ENCODE peak calls at places on chromosome 12, in five cellular contexts. One of them, this sample, is unnamed.

GRCh38 chr12:14410841-14411569 is 45.5 kb downstream of the ATF7IP start:
- DNase-seq in lower leg skin: no peak
- DNase-seq in mucosa of descending colon: no peak
- DNase-seq in Peyer's patch: no peak
- DNase-seq in dorsolateral prefrontal cortex: no peak
- DNase-seq in this sample: no peak

GRCh38 chr12:132230381-132230780 is 86.1 kb downstream of the NOC4L start:
- DNase-seq in Peyer's patch: no peak
- DNase-seq in mucosa of descending colon: no peak
- DNase-seq in lower leg skin: no peak
- DNase-seq in dorsolateral prefrontal cortex: no peak
- DNase-seq in this sample: no peak

GRCh38 chr12:131448254-131448795 is 262.6 kb upstream of the SFSWAP start:
- DNase-seq in dorsolateral prefrontal cortex: no peak
- DNase-seq in Peyer's patch: no peak
- DNase-seq in mucosa of descending colon: no peak
- DNase-seq in lower leg skin: no peak
- DNase-seq in this sample: no peak

GRCh38 chr12:50488801-50489200 is 16.0 kb upstream of the DIP2B start:
- DNase-seq in dorsolateral prefrontal cortex: no peak
- DNase-seq in Peyer's patch: no peak
- DNase-seq in mucosa of descending colon: no peak
- DNase-seq in lower leg skin: no peak
- DNase-seq in this sample: no peak

GRCh38 chr12:116160196-116160595 is 117.3 kb downstream of the MED13L start:
- DNase-seq in mucosa of descending colon: no peak
- DNase-seq in Peyer's patch: no peak
- DNase-seq in dorsolateral prefrontal cortex: no peak
- DNase-seq in lower leg skin: no peak
- DNase-seq in this sample: no peak

GRCh38 chr12:51531982-51532497 is 59.0 kb upstream of the SCN8A start:
- DNase-seq in dorsolateral prefrontal cortex: peak; percentile 68
- DNase-seq in mucosa of descending colon: peak; percentile 79
- DNase-seq in lower leg skin: peak; percentile 66
- DNase-seq in Peyer's patch: peak; percentile 78
- DNase-seq in this sample: peak; percentile 60

GRCh38 chr12:115096673-115097349 is 412.8 kb upstream of the TBX3 start:
- DNase-seq in lower leg skin: no peak
- DNase-seq in mucosa of descending colon: no peak
- DNase-seq in Peyer's patch: no peak
- DNase-seq in dorsolateral prefrontal cortex: no peak
- DNase-seq in this sample: no peak

GRCh38 chr12:54017845-54018607 is 9.2 kb downstream of the HOXC8 start:
- DNase-seq in Peyer's patch: peak; percentile 80
- DNase-seq in lower leg skin: peak; percentile 90
- DNase-seq in mucosa of descending colon: peak; percentile 71
- DNase-seq in dorsolateral prefrontal cortex: peak; percentile 51
- DNase-seq in this sample: peak; percentile 73

GRCh38 chr12:481422-481821 is 21.7 kb downstream of the B4GALNT3 start:
- DNase-seq in Peyer's patch: no peak
- DNase-seq in lower leg skin: no peak
- DNase-seq in mucosa of descending colon: no peak
- DNase-seq in dorsolateral prefrontal cortex: no peak
- DNase-seq in this sample: no peak

GRCh38 chr12:89999699-90000505 is 291.3 kb upstream of the ATP2B1 start:
- DNase-seq in dorsolateral prefrontal cortex: no peak
- DNase-seq in mucosa of descending colon: no peak
- DNase-seq in Peyer's patch: no peak
- DNase-seq in lower leg skin: no peak
- DNase-seq in this sample: no peak

GRCh38 chr12:6952860-6953416 is 1.8 kb downstream of the PTPN6 start:
- DNase-seq in Peyer's patch: no peak
- DNase-seq in dorsolateral prefrontal cortex: no peak
- DNase-seq in mucosa of descending colon: no peak
- DNase-seq in lower leg skin: no peak
- DNase-seq in this sample: no peak

GRCh38 chr12:108442910-108443309 is 72.2 kb upstream of the FICD start:
- DNase-seq in lower leg skin: no peak
- DNase-seq in mucosa of descending colon: no peak
- DNase-seq in Peyer's patch: no peak
- DNase-seq in dorsolateral prefrontal cortex: no peak
- DNase-seq in this sample: no peak

GRCh38 chr12:106416273-106416672 is 58.7 kb downstream of the POLR3B start:
- DNase-seq in mucosa of descending colon: no peak
- DNase-seq in lower leg skin: no peak
- DNase-seq in dorsolateral prefrontal cortex: no peak
- DNase-seq in Peyer's patch: no peak
- DNase-seq in this sample: no peak

GRCh38 chr12:65355461-65355860 is 77.0 kb downstream of the MSRB3 start:
- DNase-seq in dorsolateral prefrontal cortex: no peak
- DNase-seq in mucosa of descending colon: no peak
- DNase-seq in Peyer's patch: no peak
- DNase-seq in lower leg skin: no peak
- DNase-seq in this sample: no peak

GRCh38 chr12:48764521-48764920 is 24.4 kb downstream of the ADCY6 start:
- DNase-seq in mucosa of descending colon: peak; percentile 57
- DNase-seq in lower leg skin: no peak
- DNase-seq in dorsolateral prefrontal cortex: no peak
- DNase-seq in Peyer's patch: no peak
- DNase-seq in this sample: no peak

GRCh38 chr12:19546611-19547162 is 107.4 kb downstream of the AEBP2 start:
- DNase-seq in Peyer's patch: no peak
- DNase-seq in mucosa of descending colon: no peak
- DNase-seq in lower leg skin: peak; percentile 38
- DNase-seq in dorsolateral prefrontal cortex: no peak
- DNase-seq in this sample: no peak

GRCh38 chr12:9787340-9787737 is 26.6 kb upstream of the CD69 start:
- DNase-seq in dorsolateral prefrontal cortex: no peak
- DNase-seq in mucosa of descending colon: no peak
- DNase-seq in Peyer's patch: no peak
- DNase-seq in lower leg skin: no peak
- DNase-seq in this sample: no peak

GRCh38 chr12:69570545-69571399 is 14.5 kb upstream of the CCT2 start:
- DNase-seq in lower leg skin: peak; percentile 56
- DNase-seq in Peyer's patch: peak; percentile 45
- DNase-seq in dorsolateral prefrontal cortex: peak; percentile 51
- DNase-seq in mucosa of descending colon: no peak
- DNase-seq in this sample: peak; percentile 22

GRCh38 chr12:69087986-69088385 is 151.4 kb upstream of the CPSF6 start:
- DNase-seq in lower leg skin: no peak
- DNase-seq in dorsolateral prefrontal cortex: no peak
- DNase-seq in mucosa of descending colon: no peak
- DNase-seq in Peyer's patch: no peak
- DNase-seq in this sample: no peak

GRCh38 chr12:94427520-94428381 is 31.9 kb downstream of the CEP83 start:
- DNase-seq in dorsolateral prefrontal cortex: no peak
- DNase-seq in mucosa of descending colon: no peak
- DNase-seq in lower leg skin: no peak
- DNase-seq in Peyer's patch: no peak
- DNase-seq in this sample: no peak

GRCh38 chr12:175250-175649 is 38.7 kb downstream of the SLC6A12 start:
- DNase-seq in Peyer's patch: no peak
- DNase-seq in mucosa of descending colon: no peak
- DNase-seq in lower leg skin: no peak
- DNase-seq in dorsolateral prefrontal cortex: peak; percentile 64
- DNase-seq in this sample: no peak

DNA sequence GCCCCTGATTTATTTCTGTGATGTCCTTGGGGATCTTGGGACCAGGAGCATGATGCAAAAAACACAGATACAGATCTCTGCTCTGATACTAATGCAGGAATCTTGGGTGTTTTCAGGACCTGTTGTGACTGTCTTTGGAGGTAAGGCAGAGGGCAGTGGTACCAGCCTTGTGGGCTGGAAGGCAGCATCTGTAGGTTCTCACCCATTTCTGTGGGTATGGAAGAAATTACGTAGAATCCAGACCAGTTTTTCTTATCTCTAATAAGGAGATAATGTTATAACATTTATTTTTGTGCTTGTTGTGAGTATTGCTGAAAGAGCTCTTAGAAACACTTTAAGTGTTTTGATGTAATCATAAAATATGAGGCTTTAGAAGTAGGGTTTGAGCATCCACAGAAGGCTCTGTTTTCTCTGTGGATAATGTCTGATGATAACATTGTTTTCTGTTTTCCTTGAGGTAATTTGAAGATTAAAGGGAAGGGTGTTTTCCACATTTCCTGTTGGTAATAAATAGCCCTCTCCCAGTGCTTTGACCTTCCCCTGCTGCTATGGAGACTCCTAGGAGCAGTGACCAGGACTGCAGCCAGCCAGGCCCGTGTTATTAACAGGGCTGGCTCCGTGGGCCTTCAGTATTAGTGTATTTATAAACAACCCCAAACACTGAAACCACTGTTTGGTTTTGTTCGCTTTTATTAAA is 9.4 kb upstream of the DCP1B start:
- DNase-seq in mucosa of descending colon: no peak
- DNase-seq in dorsolateral prefrontal cortex: no peak
- DNase-seq in Peyer's patch: no peak
- DNase-seq in lower leg skin: no peak
- DNase-seq in this sample: no peak
- TF ChIP-seq CTCF in mucosa of descending colon: no peak
- TF ChIP-seq CTCF in dorsolateral prefrontal cortex: no peak
- TF ChIP-seq CTCF in Peyer's patch: no peak
- TF ChIP-seq CTCF in lower leg skin: no peak
- TF ChIP-seq CTCF in this sample: no peak

GRCh38 chr12:124428792-124429281 is 133.9 kb downstream of the RFLNA start:
- DNase-seq in mucosa of descending colon: no peak
- DNase-seq in lower leg skin: no peak
- DNase-seq in Peyer's patch: no peak
- DNase-seq in dorsolateral prefrontal cortex: no peak
- DNase-seq in this sample: no peak
- TF ChIP-seq CTCF in mucosa of descending colon: no peak
- TF ChIP-seq CTCF in lower leg skin: no peak
- TF ChIP-seq CTCF in Peyer's patch: no peak
- TF ChIP-seq CTCF in dorsolateral prefrontal cortex: no peak
- TF ChIP-seq CTCF in this sample: no peak

DNA sequence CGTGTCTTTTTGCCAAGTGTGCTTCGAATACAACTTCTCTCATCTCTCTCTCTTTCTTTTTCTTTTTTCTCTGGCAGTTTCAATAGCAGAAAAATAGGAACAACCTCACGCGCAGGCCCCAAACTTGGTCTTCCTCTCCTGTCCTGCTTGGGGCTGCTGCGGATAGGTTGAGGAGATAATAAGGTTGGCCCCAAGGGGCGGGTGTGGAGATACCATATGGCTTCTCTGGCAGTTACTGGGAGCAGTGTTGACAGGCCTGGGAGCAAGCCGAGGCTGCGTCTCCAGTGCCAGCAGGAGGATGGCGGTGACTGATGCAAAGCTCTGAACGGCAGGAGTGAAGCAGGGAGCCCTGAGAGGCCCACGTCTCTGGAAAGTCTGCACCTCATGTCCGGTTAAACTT is 89.5 kb upstream of the MANSC4 start:
- DNase-seq in mucosa of descending colon: no peak
- DNase-seq in dorsolateral prefrontal cortex: peak; percentile 90
- DNase-seq in Peyer's patch: no peak
- DNase-seq in lower leg skin: no peak
- DNase-seq in this sample: no peak
- TF ChIP-seq CTCF in mucosa of descending colon: no peak
- TF ChIP-seq CTCF in dorsolateral prefrontal cortex: no peak
- TF ChIP-seq CTCF in Peyer's patch: no peak
- TF ChIP-seq CTCF in lower leg skin: no peak
- TF ChIP-seq CTCF in this sample: no peak

GRCh38 chr12:128827724-128828123 is 4.0 kb upstream of the SLC15A4 start:
- DNase-seq in mucosa of descending colon: no peak
- DNase-seq in dorsolateral prefrontal cortex: no peak
- DNase-seq in lower leg skin: no peak
- DNase-seq in Peyer's patch: no peak
- DNase-seq in this sample: no peak

GRCh38 chr12:128823216-128823915 is 392 bp downstream of the SLC15A4 start:
- DNase-seq in lower leg skin: no peak
- DNase-seq in dorsolateral prefrontal cortex: no peak
- DNase-seq in mucosa of descending colon: peak; percentile 75
- DNase-seq in Peyer's patch: peak; percentile 39
- DNase-seq in this sample: no peak

GRCh38 chr12:128825845-128826244 is 2.1 kb upstream of the SLC15A4 start:
- DNase-seq in mucosa of descending colon: no peak
- DNase-seq in Peyer's patch: no peak
- DNase-seq in dorsolateral prefrontal cortex: no peak
- DNase-seq in lower leg skin: no peak
- DNase-seq in this sample: no peak

GRCh38 chr12:128820723-128821432 is 2.9 kb downstream of the SLC15A4 start:
- DNase-seq in dorsolateral prefrontal cortex: no peak
- DNase-seq in lower leg skin: peak; percentile 38
- DNase-seq in mucosa of descending colon: peak; percentile 38
- DNase-seq in Peyer's patch: peak; percentile 88
- DNase-seq in this sample: no peak

DNA sequence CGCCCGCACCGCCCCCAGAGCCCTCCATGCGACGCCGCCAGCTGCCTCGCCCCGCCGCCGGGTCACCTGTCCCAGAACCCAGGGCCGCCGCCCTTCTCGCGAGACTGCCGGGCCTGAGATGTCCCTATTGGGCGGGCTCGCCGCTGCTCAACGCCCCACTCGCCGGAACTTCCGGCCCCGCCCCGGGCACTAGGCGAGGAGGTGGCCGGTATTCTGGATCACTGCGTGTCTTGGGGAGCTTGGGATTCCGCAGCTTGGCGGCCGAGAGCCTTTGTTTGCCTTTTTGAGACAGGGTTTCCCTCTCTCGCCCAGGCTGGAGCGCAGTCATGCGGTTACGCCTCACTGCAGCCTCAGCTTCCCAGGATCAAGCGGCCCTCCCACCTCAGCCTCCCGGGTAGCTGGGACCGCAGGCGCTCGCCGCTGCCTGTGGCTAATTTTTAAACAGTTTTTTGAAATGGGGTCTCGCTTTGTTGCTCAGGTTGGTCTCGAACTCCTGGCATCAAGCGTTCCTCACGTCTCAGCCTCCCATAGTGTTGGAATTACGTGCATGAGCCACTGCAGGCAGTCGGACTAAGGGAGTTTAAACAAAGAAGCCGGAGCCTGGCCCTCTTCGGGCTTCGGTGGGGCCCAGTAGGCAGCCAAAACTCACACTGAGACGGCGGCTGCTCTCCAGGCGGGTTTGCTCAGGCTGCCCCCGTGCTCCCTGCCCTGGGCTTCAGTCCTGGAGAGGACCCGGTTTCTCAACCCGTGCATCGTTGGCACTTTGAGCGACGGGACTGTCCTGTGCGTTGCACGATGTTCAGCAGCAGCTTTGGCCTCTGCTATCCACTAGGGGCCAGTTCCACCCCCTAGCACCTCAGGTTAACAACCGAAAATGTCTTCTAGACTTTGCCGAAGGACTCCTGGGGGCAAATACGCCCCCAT is at the start of gene SLC15A4:
- DNase-seq in dorsolateral prefrontal cortex: peak; percentile 98
- DNase-seq in Peyer's patch: peak; percentile 99
- DNase-seq in lower leg skin: peak; percentile 94
- DNase-seq in mucosa of descending colon: peak; percentile 99
- DNase-seq in this sample: peak; percentile 93
- TF ChIP-seq CTCF in dorsolateral prefrontal cortex: no peak
- TF ChIP-seq CTCF in Peyer's patch: no peak
- TF ChIP-seq CTCF in lower leg skin: no peak
- TF ChIP-seq CTCF in mucosa of descending colon: no peak
- TF ChIP-seq CTCF in this sample: no peak